ENCODE peak calls at places on chromosomes 13 and 19, in eight cellular contexts. Z is left lung, P is neural crest cell, N is cardiac fibroblast, X is brain microvascular endothelial cell, J is suprapubic skin, D is H9, L is BJ. U is an unnamed sample.

GRCh38 chr19:9913237-9914000 is 22.9 kb downstream of the OLFM2 start:
- DNase-seq in Z (peak), P (no peak), N (no peak), X (no peak), J (no peak), D (peak), L (no peak), U (no peak)

GRCh38 chr19:14775855-14776254 is 2.5 kb downstream of the ADGRE2 start:
- DNase-seq in Z (peak), P (no peak), N (no peak), X (no peak), J (peak), D (peak), L (no peak), U (peak)

GRCh38 chr13:42544246-42544915 is 29.6 kb upstream of the TNFSF11 start:
- DNase-seq in Z (no peak), P (no peak), N (no peak), X (no peak), J (no peak), D (no peak), L (no peak), U (no peak)

GRCh38 chr19:40799558-40800338 is 757 bp downstream of the EGLN2 start:
- DNase-seq in Z (peak), P (peak), N (peak), X (no peak), J (no peak), D (no peak), L (no peak), U (no peak)

GRCh38 chr13:32587014-32587773 is 942 bp downstream of the PDS5B start:
- DNase-seq in Z (peak), P (peak), N (peak), X (peak), J (peak), D (peak), L (no peak), U (peak)

GRCh38 chr13:53198017-53198416 is 169.4 kb downstream of the OLFM4 start:
- DNase-seq in Z (no peak), P (no peak), N (no peak), X (no peak), J (no peak), D (no peak), L (no peak), U (no peak)

GRCh38 chr13:51154029-51154555 is 43.0 kb upstream of the C13orf42 start:
- DNase-seq in Z (no peak), P (no peak), N (peak), X (peak), J (no peak), D (no peak), L (no peak), U (no peak)

GRCh38 chr19:43469160-43469480 is 3.7 kb upstream of the LYPD3 start:
- DNase-seq in Z (no peak), P (no peak), N (no peak), X (no peak), J (no peak), D (no peak), L (no peak), U (no peak)

GRCh38 chr19:43674630-43674982 is 4.6 kb upstream of the PLAUR start:
- DNase-seq in Z (no peak), P (no peak), N (peak), X (no peak), J (no peak), D (no peak), L (no peak), U (no peak)

GRCh38 chr13:51922771-51923480 is 61.2 kb downstream of the CCDC70 start:
- DNase-seq in Z (no peak), P (no peak), N (no peak), X (no peak), J (peak), D (peak), L (no peak), U (no peak)

GRCh38 chr19:18719541-18719940 is 36.1 kb downstream of the CRTC1 start:
- DNase-seq in Z (no peak), P (no peak), N (no peak), X (no peak), J (no peak), D (no peak), L (no peak), U (no peak)

GRCh38 chr13:97257800-97258799 is 36.0 kb downstream of the MBNL2 start:
- DNase-seq in Z (no peak), P (no peak), N (peak), X (peak), J (peak), D (peak), L (peak), U (peak)

GRCh38 chr19:6466526-6467248 is 2.6 kb downstream of the CRB3 start:
- DNase-seq in Z (no peak), P (no peak), N (no peak), X (no peak), J (no peak), D (no peak), L (no peak), U (no peak)

GRCh38 chr19:18029617-18030338 is 21.8 kb downstream of the ARRDC2 start:
- DNase-seq in Z (no peak), P (no peak), N (peak), X (no peak), J (no peak), D (no peak), L (no peak), U (no peak)

GRCh38 chr19:51735759-51736449 is 12.1 kb upstream of the HAS1 start:
- DNase-seq in Z (peak), P (no peak), N (peak), X (peak), J (no peak), D (no peak), L (no peak), U (no peak)

GRCh38 chr19:35479278-35479677 is 11.0 kb downstream of the KRTDAP start:
- DNase-seq in Z (no peak), P (no peak), N (no peak), X (no peak), J (no peak), D (no peak), L (no peak), U (no peak)

GRCh38 chr13:80336335-80336734 is 4.6 kb downstream of the SPRY2 start:
- DNase-seq in Z (no peak), P (no peak), N (peak), X (no peak), J (no peak), D (no peak), L (no peak), U (no peak)

GRCh38 chr13:37202264-37202663 is 96.8 kb upstream of the CSNK1A1L start:
- DNase-seq in Z (no peak), P (no peak), N (no peak), X (no peak), J (no peak), D (no peak), L (no peak), U (no peak)

GRCh38 chr13:48412881-48413351 is at the start of gene LPAR6:
- DNase-seq in Z (no peak), P (no peak), N (peak), X (peak), J (no peak), D (peak), L (peak), U (no peak)

GRCh38 chr19:17811681-17812080 is 9.6 kb downstream of the INSL3 start:
- DNase-seq in Z (no peak), P (no peak), N (no peak), X (no peak), J (no peak), D (no peak), L (no peak), U (no peak)

GRCh38 chr19:33795370-33796163 is 1.1 kb upstream of the KCTD15 start:
- DNase-seq in Z (peak), P (peak), N (peak), X (peak), J (no peak), D (peak), L (peak), U (peak)

GRCh38 chr19:58183822-58184215 is 958 bp downstream of the ZNF274 start:
- DNase-seq in Z (no peak), P (no peak), N (no peak), X (no peak), J (no peak), D (no peak), L (no peak), U (no peak)

GRCh38 chr13:105918842-105919741 is 616.4 kb downstream of the EFNB2 start:
- DNase-seq in Z (no peak), P (peak), N (peak), X (peak), J (no peak), D (peak), L (no peak), U (no peak)

GRCh38 chr19:9054768-9055167 is 32.1 kb upstream of the OR1M1 start:
- DNase-seq in Z (no peak), P (no peak), N (no peak), X (no peak), J (no peak), D (peak), L (no peak), U (no peak)

GRCh38 chr19:28876604-28877123 is 336.3 kb downstream of the UQCRFS1 start:
- DNase-seq in Z (no peak), P (no peak), N (no peak), X (no peak), J (no peak), D (no peak), L (no peak), U (no peak)

GRCh38 chr13:91369432-91369831 is 21.9 kb downstream of the MIR17HG start:
- DNase-seq in Z (no peak), P (no peak), N (peak), X (peak), J (no peak), D (no peak), L (no peak), U (no peak)

GRCh38 chr19:13841339-13842293 is 35.3 kb upstream of the NANOS3 start:
- DNase-seq in Z (peak), P (no peak), N (peak), X (no peak), J (peak), D (peak), L (no peak), U (peak)

GRCh38 chr13:107842562-107843180 is 372.7 kb downstream of the LIG4 start:
- DNase-seq in Z (no peak), P (no peak), N (peak), X (no peak), J (no peak), D (no peak), L (no peak), U (no peak)

GRCh38 chr19:8897106-8897505 is 64.9 kb downstream of the MBD3L1 start:
- DNase-seq in Z (no peak), P (no peak), N (no peak), X (no peak), J (no peak), D (no peak), L (no peak), U (no peak)

GRCh38 chr13:97275775-97276501 is 53.8 kb downstream of the MBNL2 start:
- DNase-seq in Z (no peak), P (no peak), N (no peak), X (no peak), J (no peak), D (no peak), L (no peak), U (no peak)

GRCh38 chr13:75864718-75865117 is 228.6 kb downstream of the LMO7 start:
- DNase-seq in Z (no peak), P (no peak), N (peak), X (peak), J (no peak), D (no peak), L (no peak), U (no peak)

GRCh38 chr19:33673996-33674395 is 52.2 kb downstream of the CHST8 start:
- DNase-seq in Z (no peak), P (no peak), N (no peak), X (no peak), J (no peak), D (no peak), L (no peak), U (peak)

GRCh38 chr13:93721483-93721882 is 494.9 kb downstream of the GPC6 start:
- DNase-seq in Z (no peak), P (no peak), N (no peak), X (no peak), J (no peak), D (no peak), L (no peak), U (no peak)

GRCh38 chr13:99205621-99206220 is 5.1 kb downstream of the UBAC2 start:
- DNase-seq in Z (no peak), P (no peak), N (no peak), X (no peak), J (no peak), D (no peak), L (no peak), U (no peak)

GRCh38 chr13:35855531-35856019 is 275.6 kb downstream of the DCLK1 start:
- DNase-seq in Z (no peak), P (no peak), N (no peak), X (no peak), J (no peak), D (peak), L (no peak), U (peak)

GRCh38 chr13:113155201-113155600 is 3.2 kb upstream of the PROZ start:
- DNase-seq in Z (no peak), P (no peak), N (no peak), X (no peak), J (no peak), D (peak), L (no peak), U (peak)

GRCh38 chr19:48867119-48867921 is 1.1 kb downstream of the PLEKHA4 start:
- DNase-seq in Z (no peak), P (peak), N (peak), X (no peak), J (no peak), D (no peak), L (no peak), U (no peak)

DNA sequence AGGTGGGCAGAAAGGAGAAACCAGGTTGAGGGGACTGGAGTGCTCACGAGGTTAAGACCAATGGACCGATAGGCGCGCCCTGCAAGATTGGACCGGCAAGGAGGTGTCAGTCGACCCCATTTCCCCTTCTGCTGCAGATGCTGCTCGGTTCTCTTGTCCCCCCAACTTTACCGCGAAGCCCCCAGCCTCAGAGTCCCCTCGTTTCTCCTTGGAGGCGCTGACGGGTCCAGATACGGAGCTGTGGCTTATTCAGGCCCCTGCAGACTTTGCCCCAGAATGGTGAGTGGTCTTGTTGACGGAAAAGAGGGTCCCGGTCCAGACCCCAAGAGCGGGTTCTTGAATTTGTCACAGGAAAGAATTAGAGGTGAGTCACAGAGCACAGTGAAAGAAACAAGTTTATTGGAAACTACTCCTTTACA is 522 bp downstream of the POLR1G start:
- DNase-seq in Z (no peak), P (no peak), N (no peak), X (no peak), J (no peak), D (no peak), L (no peak), U (no peak)
- TF ChIP-seq CTCF in Z (no peak), P (no peak), N (no peak), X (no peak), J (no peak), D (no peak), L (no peak), U (no peak)

GRCh38 chr19:23403581-23404324 is 8.5 kb upstream of the ZNF91 start:
- DNase-seq in Z (no peak), P (no peak), N (no peak), X (no peak), J (no peak), D (no peak), L (no peak), U (no peak)
- TF ChIP-seq CTCF in Z (no peak), P (no peak), N (no peak), X (no peak), J (no peak), D (peak), L (no peak), U (no peak)

GRCh38 chr19:31342926-31343325 is 6.3 kb downstream of the TSHZ3 start:
- DNase-seq in Z (no peak), P (no peak), N (no peak), X (no peak), J (no peak), D (no peak), L (no peak), U (no peak)
- TF ChIP-seq CTCF in Z (no peak), P (no peak), N (no peak), X (no peak), J (no peak), D (no peak), L (no peak), U (no peak)

DNA sequence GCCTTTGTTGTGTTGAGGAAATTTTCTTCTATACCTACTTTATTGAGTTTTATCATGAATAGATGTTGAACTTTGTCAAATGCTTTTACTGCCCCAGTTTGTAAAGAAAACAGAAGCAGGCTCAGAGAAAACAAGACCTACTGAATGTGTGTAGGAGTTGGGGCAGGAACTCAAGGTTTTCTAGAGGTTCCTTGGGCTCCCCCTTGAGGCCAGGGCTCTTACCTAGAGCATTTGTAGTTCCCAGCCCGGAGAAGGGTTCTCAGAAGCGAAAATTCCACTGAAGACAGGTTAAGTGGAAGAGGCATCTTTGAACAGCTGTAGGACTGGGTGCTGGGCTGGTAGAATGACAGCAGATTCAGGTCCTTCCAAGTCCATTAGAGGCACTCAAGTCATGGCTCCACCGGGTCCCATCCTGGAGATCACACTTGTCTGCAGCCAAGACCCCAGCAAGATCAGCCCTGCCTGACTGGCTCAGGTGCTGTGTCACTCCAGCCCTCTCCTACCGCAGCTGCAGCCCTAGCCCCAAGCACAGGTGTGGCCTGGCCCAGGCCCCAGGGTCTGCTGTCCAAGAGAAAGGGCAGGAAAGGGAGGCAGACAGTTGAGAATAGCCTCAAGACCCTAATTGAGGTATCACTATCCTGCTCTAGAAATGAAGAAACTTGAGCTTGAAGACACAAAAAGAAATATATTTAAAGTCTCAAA is 425.5 kb downstream of the PCDH20 start:
- DNase-seq in Z (no peak), P (no peak), N (no peak), X (no peak), J (no peak), D (peak), L (no peak), U (no peak)
- TF ChIP-seq CTCF in Z (no peak), P (no peak), N (no peak), X (no peak), J (no peak), D (peak), L (no peak), U (no peak)

GRCh38 chr19:38115264-38115802 is 108.7 kb downstream of the DPF1 start:
- DNase-seq in Z (no peak), P (no peak), N (no peak), X (no peak), J (no peak), D (no peak), L (no peak), U (no peak)
- TF ChIP-seq CTCF in Z (no peak), P (no peak), N (no peak), X (no peak), J (no peak), D (no peak), L (no peak), U (no peak)

U was measured in lower leg skin.